ENCODE peak calls at places on chromosomes 6 and 20, in ten cellular contexts. Y is prostate gland, C is astrocyte of the spinal cord, S is transverse colon, N is dorsolateral prefrontal cortex, J is AG10803, D is Peyer's patch, L is lung, F is HCT116, V is IMR-90. U is an unnamed sample.

GRCh38 chr20:16434087-16434664 is 139.1 kb downstream of the KIF16B start:
- DNase-seq in Y (no peak), C (peak; percentile 42), S (peak; percentile 44), N (peak; percentile 19), J (peak; percentile 10), D (peak; percentile 60), L (peak; percentile 29), F (peak; percentile 45), V (peak; percentile 18), U (peak; percentile 28)

GRCh38 chr6:17725083-17725482 is 18.4 kb upstream of the NUP153 start:
- DNase-seq in Y (no peak), C (peak; percentile 32), S (peak; percentile 21), N (no peak), J (peak; percentile 27), D (no peak), L (no peak), F (no peak), V (peak; percentile 59), U (peak; percentile 53)

GRCh38 chr6:100617633-100618348 is 153.1 kb upstream of the SIM1 start:
- DNase-seq in Y (no peak), C (no peak), S (no peak), N (no peak), J (peak; percentile 36), D (no peak), L (no peak), F (no peak), V (peak; percentile 48), U (no peak)

GRCh38 chr6:109055771-109056235 is 38.8 kb downstream of the SESN1 start:
- DNase-seq in Y (no peak), C (peak; percentile 32), S (no peak), N (no peak), J (peak; percentile 78), D (no peak), L (no peak), F (no peak), V (peak; percentile 41), U (peak; percentile 72)

GRCh38 chr20:38997622-38998021 is 35.5 kb downstream of the DHX35 start:
- DNase-seq in Y (no peak), C (no peak), S (no peak), N (no peak), J (no peak), D (no peak), L (no peak), F (no peak), V (no peak), U (no peak)

GRCh38 chr6:72657391-72657790 is 35.5 kb downstream of the KCNQ5 start:
- DNase-seq in Y (no peak), C (no peak), S (no peak), N (no peak), J (no peak), D (no peak), L (no peak), F (no peak), V (no peak), U (no peak)

GRCh38 chr20:17541996-17542395 is 10.8 kb upstream of the BFSP1 start:
- DNase-seq in Y (no peak), C (peak; percentile 77), S (no peak), N (no peak), J (peak; percentile 91), D (no peak), L (peak; percentile 65), F (no peak), V (peak; percentile 87), U (peak; percentile 78)

GRCh38 chr6:125821825-125822281 is 31.1 kb downstream of the NCOA7 start:
- DNase-seq in Y (no peak), C (no peak), S (peak; percentile 59), N (peak; percentile 39), J (no peak), D (no peak), L (no peak), F (no peak), V (no peak), U (peak; percentile 52)

GRCh38 chr20:1423625-1424106 is 30.8 kb upstream of the FKBP1A start:
- DNase-seq in Y (peak; percentile 14), C (peak; percentile 80), S (peak; percentile 65), N (peak; percentile 39), J (peak; percentile 53), D (no peak), L (peak; percentile 51), F (peak; percentile 67), V (peak; percentile 69), U (peak; percentile 51)

GRCh38 chr6:169857343-169858292 is 106.2 kb downstream of the ERMARD start:
- DNase-seq in Y (no peak), C (no peak), S (no peak), N (no peak), J (no peak), D (no peak), L (peak; percentile 13), F (no peak), V (no peak), U (no peak)
- TF ChIP-seq CTCF in Y (no peak), C (no peak), S (no peak), N (no peak), J (no peak), D (no peak), L (no peak), F (no peak), V (no peak), U (no peak)

GRCh38 chr6:148509789-148510581 is 167.3 kb downstream of the SASH1 start:
- DNase-seq in Y (no peak), C (peak; percentile 98), S (peak; percentile 59), N (peak; percentile 57), J (peak; percentile 100), D (no peak), L (no peak), F (no peak), V (peak; percentile 99), U (peak; percentile 98)
- H3K4me3 ChIP-seq in Y (peak overlapping the region; percentile 12), C (peak overlapping the region; percentile 62), S (peak overlapping the region; percentile 26), N (peak overlapping the region; percentile 73), J (peak overlapping the region; percentile 78), D (peak overlapping the region; percentile 50), L (peak overlapping the region; percentile 40), F (no peak overlapping the region), V (peak overlapping the region; percentile 60), U (peak overlapping the region; percentile 82)

DNA sequence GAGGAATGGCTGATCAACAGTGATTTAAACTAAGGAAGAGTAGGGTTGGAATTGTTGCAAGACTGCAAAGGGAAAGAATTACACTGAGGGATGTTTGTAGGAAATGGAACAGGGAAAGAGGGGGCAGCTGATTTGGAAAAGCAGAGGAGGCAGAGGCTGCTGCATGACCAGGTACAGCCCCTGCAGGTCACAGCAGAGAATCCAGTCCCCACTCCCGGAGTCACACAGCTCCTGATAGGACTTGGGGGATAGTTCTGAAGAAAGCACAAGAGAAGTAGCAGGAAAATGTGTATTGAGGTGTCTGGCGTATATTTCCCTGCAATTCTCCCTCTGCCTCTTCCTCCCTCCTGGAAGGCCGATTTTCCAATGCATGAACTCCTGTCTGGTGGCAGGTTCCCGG is 92.5 kb upstream of the PDE10A start:
- DNase-seq in Y (no peak), C (no peak), S (no peak), N (no peak), J (no peak), D (no peak), L (no peak), F (no peak), V (no peak), U (no peak)
- TF ChIP-seq CTCF in Y (no peak), C (peak; percentile 3), S (no peak), N (no peak), J (no peak), D (no peak), L (no peak), F (no peak), V (no peak), U (no peak)

DNA sequence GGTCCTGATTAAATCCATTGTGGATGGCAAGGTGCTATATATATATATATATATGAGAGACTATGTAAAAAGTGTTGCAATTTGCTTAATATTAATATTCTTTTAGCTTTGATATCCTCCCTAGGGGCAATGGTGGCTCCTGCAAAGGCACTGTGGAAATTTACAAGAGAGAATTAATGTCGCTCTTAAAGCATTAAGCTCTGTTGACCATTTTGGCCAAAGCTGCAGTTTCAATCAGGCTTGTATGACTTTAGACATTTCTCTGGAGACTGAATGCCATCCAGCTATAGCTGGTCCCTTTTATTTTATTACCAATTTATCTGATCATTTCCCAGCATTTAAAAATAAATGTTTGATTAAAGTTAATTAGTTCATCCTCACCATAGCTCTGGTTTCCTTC is 155.3 kb downstream of the JARID2 start:
- DNase-seq in Y (no peak), C (no peak), S (no peak), N (no peak), J (no peak), D (no peak), L (no peak), F (no peak), V (no peak), U (no peak)
- H3K4me3 ChIP-seq in Y (no peak overlapping the region), C (no peak overlapping the region), S (no peak overlapping the region), N (peak overlapping the region; percentile 64), J (no peak overlapping the region), D (no peak overlapping the region), L (no peak overlapping the region), F (no peak overlapping the region), V (no peak overlapping the region), U (no peak overlapping the region)

GRCh38 chr6:13091192-13091591 is 237.1 kb downstream of the TBC1D7 start:
- DNase-seq in Y (no peak), C (no peak), S (no peak), N (no peak), J (no peak), D (no peak), L (no peak), F (no peak), V (no peak), U (no peak)
- TF ChIP-seq CTCF in Y (no peak), C (no peak), S (no peak), N (no peak), J (no peak), D (no peak), L (no peak), F (no peak), V (no peak), U (no peak)